ENCODE peak calls at places on chromosome 5, in four cellular contexts. One of them, this sample, is unnamed.

GRCh38 chr5:38112930-38113329 is 145.4 kb upstream of the EGFLAM start:
- DNase-seq in HepG2: no peak
- DNase-seq in H1: no peak
- DNase-seq in GM12878: no peak
- DNase-seq in this sample: no peak

GRCh38 chr5:73370620-73371583 is 77.7 kb downstream of the FOXD1 start:
- DNase-seq in HepG2: no peak
- DNase-seq in H1: no peak
- DNase-seq in GM12878: no peak
- DNase-seq in this sample: no peak

GRCh38 chr5:6142353-6142752 is 236.0 kb downstream of the MED10 start:
- DNase-seq in HepG2: no peak
- DNase-seq in H1: no peak
- DNase-seq in GM12878: no peak
- DNase-seq in this sample: no peak

GRCh38 chr5:158382473-158382872 is 523.5 kb upstream of the CLINT1 start:
- DNase-seq in HepG2: no peak
- DNase-seq in H1: peak
- DNase-seq in GM12878: no peak
- DNase-seq in this sample: no peak

GRCh38 chr5:111681791-111682190 is 75.2 kb downstream of the NREP start:
- DNase-seq in HepG2: no peak
- DNase-seq in H1: no peak
- DNase-seq in GM12878: no peak
- DNase-seq in this sample: no peak

GRCh38 chr5:137733011-137733410 is 2.9 kb downstream of the KLHL3 start:
- DNase-seq in HepG2: no peak
- DNase-seq in H1: no peak
- DNase-seq in GM12878: no peak
- DNase-seq in this sample: no peak

GRCh38 chr5:89338935-89339334 is 456.0 kb upstream of the MEF2C start:
- DNase-seq in HepG2: no peak
- DNase-seq in H1: no peak
- DNase-seq in GM12878: no peak
- DNase-seq in this sample: no peak

GRCh38 chr5:157280511-157280910 is 14.6 kb downstream of the CYFIP2 start:
- DNase-seq in HepG2: no peak
- DNase-seq in H1: no peak
- DNase-seq in GM12878: no peak
- DNase-seq in this sample: no peak

GRCh38 chr5:118174671-118175070 is 813.7 kb downstream of the DTWD2 start:
- DNase-seq in HepG2: no peak
- DNase-seq in H1: no peak
- DNase-seq in GM12878: no peak
- DNase-seq in this sample: no peak

GRCh38 chr5:179264053-179264540 is 81.2 kb downstream of the ADAMTS2 start:
- DNase-seq in HepG2: no peak
- DNase-seq in H1: no peak
- DNase-seq in GM12878: no peak
- DNase-seq in this sample: no peak

GRCh38 chr5:179123491-179124328 is 63.5 kb downstream of the ZNF354C start:
- DNase-seq in HepG2: no peak
- DNase-seq in H1: no peak
- DNase-seq in GM12878: no peak
- DNase-seq in this sample: no peak

GRCh38 chr5:171863928-171864327 is 78.3 kb downstream of the SMIM23 start:
- DNase-seq in HepG2: no peak
- DNase-seq in H1: no peak
- DNase-seq in GM12878: no peak
- DNase-seq in this sample: no peak

GRCh38 chr5:158812381-158812780 is 287.3 kb downstream of the EBF1 start:
- DNase-seq in HepG2: no peak
- DNase-seq in H1: no peak
- DNase-seq in GM12878: peak
- DNase-seq in this sample: peak

GRCh38 chr5:43602456-43602817 is 543 bp upstream of the NNT start:
- DNase-seq in HepG2: peak
- DNase-seq in H1: no peak
- DNase-seq in GM12878: no peak
- DNase-seq in this sample: peak

GRCh38 chr5:90264930-90265857 is 144.4 kb downstream of the CETN3 start:
- DNase-seq in HepG2: peak
- DNase-seq in H1: peak
- DNase-seq in GM12878: peak
- DNase-seq in this sample: peak

GRCh38 chr5:102380174-102380573 is 84.1 kb upstream of the SLCO4C1 start:
- DNase-seq in HepG2: no peak
- DNase-seq in H1: no peak
- DNase-seq in GM12878: no peak
- DNase-seq in this sample: no peak

GRCh38 chr5:87127956-87128687 is 139.6 kb upstream of the RASA1 start:
- DNase-seq in HepG2: no peak
- DNase-seq in H1: no peak
- DNase-seq in GM12878: no peak
- DNase-seq in this sample: no peak

GRCh38 chr5:34684281-34684979 is 28.3 kb downstream of the RAI14 start:
- DNase-seq in HepG2: peak
- DNase-seq in H1: no peak
- DNase-seq in GM12878: no peak
- DNase-seq in this sample: no peak

GRCh38 chr5:177131711-177132503 is 1.7 kb upstream of the NSD1 start:
- DNase-seq in HepG2: no peak
- DNase-seq in H1: no peak
- DNase-seq in GM12878: no peak
- DNase-seq in this sample: peak

GRCh38 chr5:140978260-140978659 is 12.0 kb downstream of the PCDHAC2 start:
- DNase-seq in HepG2: peak
- DNase-seq in H1: no peak
- DNase-seq in GM12878: no peak
- DNase-seq in this sample: no peak

GRCh38 chr5:91794455-91794854 is 411.3 kb upstream of the ARRDC3 start:
- DNase-seq in HepG2: no peak
- DNase-seq in H1: no peak
- DNase-seq in GM12878: no peak
- DNase-seq in this sample: no peak

GRCh38 chr5:154570572-154571324 is 92.7 kb upstream of the HAND1 start:
- DNase-seq in HepG2: no peak
- DNase-seq in H1: no peak
- DNase-seq in GM12878: no peak
- DNase-seq in this sample: no peak

GRCh38 chr5:157059891-157060290 is 975 bp upstream of the HAVCR1 start:
- DNase-seq in HepG2: peak
- DNase-seq in H1: no peak
- DNase-seq in GM12878: no peak
- DNase-seq in this sample: no peak

GRCh38 chr5:78634634-78635033 is 13.9 kb downstream of the LHFPL2 start:
- DNase-seq in HepG2: no peak
- DNase-seq in H1: no peak
- DNase-seq in GM12878: no peak
- DNase-seq in this sample: peak

GRCh38 chr5:67983251-67983941 is 232.2 kb upstream of the PIK3R1 start:
- DNase-seq in HepG2: no peak
- DNase-seq in H1: no peak
- DNase-seq in GM12878: no peak
- DNase-seq in this sample: no peak
- TF ChIP-seq CBX5 in HepG2: no peak
- TF ChIP-seq CBX5 in H1: no peak
- TF ChIP-seq CBX5 in GM12878: no peak
- TF ChIP-seq CBX5 in this sample: no peak

DNA sequence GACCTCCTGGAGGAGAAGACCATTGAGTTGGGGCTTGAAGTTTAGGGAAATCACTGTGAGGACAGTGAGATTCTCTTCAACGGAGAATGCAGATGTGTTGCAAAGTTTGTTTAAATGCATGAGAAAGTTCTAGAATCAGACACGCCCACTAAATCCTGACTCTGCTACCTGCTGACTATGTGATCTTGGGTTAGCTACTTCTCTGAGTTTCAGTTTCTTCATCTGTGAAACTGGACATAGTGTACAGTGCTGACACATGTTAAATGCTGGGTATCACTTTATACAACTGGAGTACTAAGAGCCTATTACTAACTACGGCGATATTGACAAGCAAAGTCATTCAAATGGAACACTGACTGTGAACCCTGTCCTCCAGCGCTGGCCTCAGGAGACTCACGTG is 255.5 kb downstream of the HSPA4 start:
- DNase-seq in HepG2: no peak
- DNase-seq in H1: no peak
- DNase-seq in GM12878: no peak
- DNase-seq in this sample: no peak
- TF ChIP-seq CBX5 in HepG2: no peak
- TF ChIP-seq CBX5 in H1: no peak
- TF ChIP-seq CBX5 in GM12878: no peak
- TF ChIP-seq CBX5 in this sample: no peak

GRCh38 chr5:136157514-136157913 is 24.9 kb downstream of the SMAD5 start:
- DNase-seq in HepG2: no peak
- DNase-seq in H1: no peak
- DNase-seq in GM12878: no peak
- DNase-seq in this sample: no peak

GRCh38 chr5:136166909-136167308 is 26.1 kb downstream of the SMIM32 start:
- DNase-seq in HepG2: no peak
- DNase-seq in H1: no peak
- DNase-seq in GM12878: peak
- DNase-seq in this sample: no peak

GRCh38 chr5:136159457-136159856 is 26.8 kb downstream of the SMAD5 start:
- DNase-seq in HepG2: no peak
- DNase-seq in H1: no peak
- DNase-seq in GM12878: no peak
- DNase-seq in this sample: no peak

GRCh38 chr5:136164226-136164625 is 28.7 kb downstream of the SMIM32 start:
- DNase-seq in HepG2: no peak
- DNase-seq in H1: no peak
- DNase-seq in GM12878: no peak
- DNase-seq in this sample: no peak

GRCh38 chr5:136162001-136162400 is 29.4 kb downstream of the SMAD5 start:
- DNase-seq in HepG2: no peak
- DNase-seq in H1: no peak
- DNase-seq in GM12878: no peak
- DNase-seq in this sample: no peak
- TF ChIP-seq CBX5 in HepG2: no peak
- TF ChIP-seq CBX5 in H1: no peak
- TF ChIP-seq CBX5 in GM12878: no peak
- TF ChIP-seq CBX5 in this sample: no peak

DNA sequence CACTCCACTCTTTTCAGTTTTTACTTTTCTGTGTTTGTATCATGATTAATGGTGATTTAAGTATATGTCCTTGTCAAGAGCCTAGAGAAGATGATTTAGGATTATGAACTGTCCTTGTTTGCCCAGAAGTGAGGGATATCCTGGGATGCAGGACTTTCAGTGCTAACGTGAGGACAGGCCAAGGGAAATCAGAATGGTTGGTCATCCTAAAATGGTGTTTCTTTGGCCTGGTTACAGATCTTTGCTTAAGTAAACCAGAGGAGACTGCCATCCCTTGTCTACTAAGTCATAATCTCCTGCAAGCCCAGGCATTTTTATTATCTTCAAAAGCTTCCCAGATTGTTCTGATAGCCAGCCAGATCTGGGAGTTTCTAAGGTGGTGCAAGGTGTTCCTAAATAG is 22.3 kb upstream of the DPYSL3 start:
- DNase-seq in HepG2: no peak
- DNase-seq in H1: no peak
- DNase-seq in GM12878: no peak
- DNase-seq in this sample: no peak
- TF ChIP-seq CBX5 in HepG2: no peak
- TF ChIP-seq CBX5 in H1: no peak
- TF ChIP-seq CBX5 in GM12878: no peak
- TF ChIP-seq CBX5 in this sample: no peak

GRCh38 chr5:132905938-132906337 is 32.5 kb downstream of the LEAP2 start:
- DNase-seq in HepG2: peak
- DNase-seq in H1: no peak
- DNase-seq in GM12878: no peak
- DNase-seq in this sample: no peak
- TF ChIP-seq CBX5 in HepG2: no peak
- TF ChIP-seq CBX5 in H1: no peak
- TF ChIP-seq CBX5 in GM12878: no peak
- TF ChIP-seq CBX5 in this sample: no peak

GRCh38 chr5:94870496-94871214 is 252.2 kb downstream of the SLF1 start:
- DNase-seq in HepG2: peak
- DNase-seq in H1: no peak
- DNase-seq in GM12878: no peak
- DNase-seq in this sample: peak
- TF ChIP-seq CBX5 in HepG2: no peak
- TF ChIP-seq CBX5 in H1: no peak
- TF ChIP-seq CBX5 in GM12878: no peak
- TF ChIP-seq CBX5 in this sample: no peak

GRCh38 chr5:68533571-68534051 is 318.1 kb downstream of the PIK3R1 start:
- DNase-seq in HepG2: no peak
- DNase-seq in H1: no peak
- DNase-seq in GM12878: no peak
- DNase-seq in this sample: no peak
- TF ChIP-seq CBX5 in HepG2: no peak
- TF ChIP-seq CBX5 in H1: no peak
- TF ChIP-seq CBX5 in GM12878: no peak
- TF ChIP-seq CBX5 in this sample: no peak

DNA sequence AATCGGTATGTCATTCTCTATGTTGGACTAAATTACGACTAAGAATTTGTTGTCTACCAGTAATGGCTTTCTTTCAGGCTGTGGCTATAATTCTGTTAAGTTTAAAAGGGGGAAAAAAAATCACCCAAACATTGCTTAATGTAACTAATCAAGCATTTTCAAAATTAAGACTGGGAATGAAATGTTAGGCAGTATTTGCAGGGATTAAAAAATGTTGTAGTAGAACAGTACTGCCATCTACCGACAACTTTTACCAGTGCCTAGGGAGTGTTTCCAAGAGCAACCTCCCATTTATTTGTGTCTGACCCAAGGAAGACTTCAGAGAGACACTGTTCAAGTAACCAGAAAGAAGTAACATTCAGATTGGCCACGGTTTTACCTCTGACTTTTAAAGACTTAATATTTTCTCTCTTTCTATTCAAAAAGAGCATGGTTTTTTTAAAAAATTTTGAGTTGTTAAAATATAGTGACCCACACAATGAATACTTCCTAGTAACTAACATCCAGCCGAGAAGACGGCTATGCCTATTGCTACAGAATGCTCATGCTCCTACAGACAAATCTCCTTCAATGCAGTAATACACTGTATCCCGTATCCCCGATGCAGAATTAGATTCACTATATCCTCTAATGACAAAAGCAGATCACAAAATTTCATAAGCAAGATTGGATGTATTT is 92.4 kb downstream of the ARL15 start:
- DNase-seq in HepG2: peak
- DNase-seq in H1: no peak
- DNase-seq in GM12878: no peak
- DNase-seq in this sample: peak
- TF ChIP-seq CBX5 in HepG2: no peak
- TF ChIP-seq CBX5 in H1: no peak
- TF ChIP-seq CBX5 in GM12878: no peak
- TF ChIP-seq CBX5 in this sample: no peak